ENCODE peak calls at places on chromosome 5, in nine cellular contexts. One of them, this sample, is unnamed. For H3K36me3, the result is how much of the 10 kb centered on the place peaks cover.

GRCh38 chr5:36607838-36608783 is 1.7 kb downstream of the SLC1A3 start:
- DNase-seq in aorta: no peak
- DNase-seq in small intestine: no peak
- DNase-seq in MG63: peak
- DNase-seq in body of pancreas: no peak
- DNase-seq in GM23248: peak
- DNase-seq in breast epithelium: no peak
- DNase-seq in spleen: no peak
- DNase-seq in heart left ventricle: no peak
- DNase-seq in this sample: no peak

GRCh38 chr5:100409538-100409937 is 125.6 kb upstream of the FAM174A start:
- DNase-seq in aorta: no peak
- DNase-seq in small intestine: no peak
- DNase-seq in MG63: no peak
- DNase-seq in body of pancreas: no peak
- DNase-seq in GM23248: no peak
- DNase-seq in breast epithelium: no peak
- DNase-seq in spleen: no peak
- DNase-seq in heart left ventricle: no peak
- DNase-seq in this sample: no peak

GRCh38 chr5:109701252-109701651 is 11.5 kb downstream of the MAN2A1 start:
- DNase-seq in aorta: no peak
- DNase-seq in small intestine: no peak
- DNase-seq in MG63: no peak
- DNase-seq in body of pancreas: no peak
- DNase-seq in GM23248: peak
- DNase-seq in breast epithelium: no peak
- DNase-seq in spleen: no peak
- DNase-seq in heart left ventricle: no peak
- DNase-seq in this sample: no peak

GRCh38 chr5:126492939-126493338 is 69.7 kb downstream of the GRAMD2B start:
- DNase-seq in aorta: no peak
- DNase-seq in small intestine: peak
- DNase-seq in MG63: no peak
- DNase-seq in body of pancreas: no peak
- DNase-seq in GM23248: no peak
- DNase-seq in breast epithelium: no peak
- DNase-seq in spleen: no peak
- DNase-seq in heart left ventricle: no peak
- DNase-seq in this sample: no peak

GRCh38 chr5:142472306-142472951 is 147.6 kb upstream of the SPRY4 start:
- DNase-seq in aorta: no peak
- DNase-seq in small intestine: peak
- DNase-seq in MG63: peak
- DNase-seq in body of pancreas: no peak
- DNase-seq in GM23248: peak
- DNase-seq in breast epithelium: no peak
- DNase-seq in spleen: no peak
- DNase-seq in heart left ventricle: no peak
- DNase-seq in this sample: no peak

GRCh38 chr5:73280821-73281746 is 108.1 kb downstream of the TMEM174 start:
- DNase-seq in aorta: peak
- DNase-seq in small intestine: peak
- DNase-seq in MG63: peak
- DNase-seq in body of pancreas: peak
- DNase-seq in GM23248: peak
- DNase-seq in breast epithelium: peak
- DNase-seq in spleen: no peak
- DNase-seq in heart left ventricle: no peak
- DNase-seq in this sample: peak

GRCh38 chr5:111075520-111075919 is 4.0 kb downstream of the TSLP start:
- DNase-seq in aorta: no peak
- DNase-seq in small intestine: no peak
- DNase-seq in MG63: peak
- DNase-seq in body of pancreas: no peak
- DNase-seq in GM23248: peak
- DNase-seq in breast epithelium: no peak
- DNase-seq in spleen: no peak
- DNase-seq in heart left ventricle: no peak
- DNase-seq in this sample: no peak

GRCh38 chr5:65825388-65826328 is 100.7 kb upstream of the ERBIN start:
- DNase-seq in aorta: no peak
- DNase-seq in small intestine: peak
- DNase-seq in MG63: no peak
- DNase-seq in body of pancreas: no peak
- DNase-seq in GM23248: no peak
- DNase-seq in breast epithelium: no peak
- DNase-seq in spleen: no peak
- DNase-seq in heart left ventricle: no peak
- DNase-seq in this sample: no peak

GRCh38 chr5:174022384-174023095 is 23.0 kb upstream of the NSG2 start:
- DNase-seq in aorta: no peak
- DNase-seq in small intestine: no peak
- DNase-seq in MG63: no peak
- DNase-seq in body of pancreas: no peak
- DNase-seq in GM23248: no peak
- DNase-seq in breast epithelium: no peak
- DNase-seq in spleen: no peak
- DNase-seq in heart left ventricle: no peak
- DNase-seq in this sample: peak

GRCh38 chr5:56490971-56491468 is 257.9 kb upstream of the ANKRD55 start:
- DNase-seq in aorta: no peak
- DNase-seq in small intestine: no peak
- DNase-seq in MG63: no peak
- DNase-seq in body of pancreas: no peak
- DNase-seq in GM23248: no peak
- DNase-seq in breast epithelium: peak
- DNase-seq in spleen: no peak
- DNase-seq in heart left ventricle: no peak
- DNase-seq in this sample: no peak

GRCh38 chr5:14153932-14154646 is 10.9 kb downstream of the TRIO start:
- DNase-seq in aorta: peak
- DNase-seq in small intestine: peak
- DNase-seq in MG63: peak
- DNase-seq in body of pancreas: peak
- DNase-seq in GM23248: peak
- DNase-seq in breast epithelium: peak
- DNase-seq in spleen: no peak
- DNase-seq in heart left ventricle: peak
- DNase-seq in this sample: peak

GRCh38 chr5:75335486-75335885 is 1.5 kb upstream of the HMGCR start:
- DNase-seq in aorta: no peak
- DNase-seq in small intestine: no peak
- DNase-seq in MG63: no peak
- DNase-seq in body of pancreas: no peak
- DNase-seq in GM23248: no peak
- DNase-seq in breast epithelium: no peak
- DNase-seq in spleen: no peak
- DNase-seq in heart left ventricle: no peak
- DNase-seq in this sample: no peak
- H3K4me3 ChIP-seq in aorta: no peak
- H3K4me3 ChIP-seq in small intestine: no peak
- H3K4me3 ChIP-seq in MG63: no peak
- H3K4me3 ChIP-seq in body of pancreas: no peak
- H3K4me3 ChIP-seq in GM23248: no peak
- H3K4me3 ChIP-seq in breast epithelium: no peak
- H3K4me3 ChIP-seq in spleen: no peak
- H3K4me3 ChIP-seq in heart left ventricle: no peak
- H3K4me3 ChIP-seq in this sample: no peak

GRCh38 chr5:10744681-10745080 is 16.4 kb downstream of the DAP start:
- DNase-seq in aorta: no peak
- DNase-seq in small intestine: no peak
- DNase-seq in MG63: no peak
- DNase-seq in body of pancreas: no peak
- DNase-seq in GM23248: no peak
- DNase-seq in breast epithelium: no peak
- DNase-seq in spleen: no peak
- DNase-seq in heart left ventricle: no peak
- DNase-seq in this sample: no peak

GRCh38 chr5:10747678-10748622 is 13.1 kb downstream of the DAP start:
- DNase-seq in aorta: no peak
- DNase-seq in small intestine: peak
- DNase-seq in MG63: no peak
- DNase-seq in body of pancreas: peak
- DNase-seq in GM23248: no peak
- DNase-seq in breast epithelium: no peak
- DNase-seq in spleen: no peak
- DNase-seq in heart left ventricle: no peak
- DNase-seq in this sample: no peak

GRCh38 chr5:10741661-10742060 is 19.4 kb downstream of the DAP start:
- DNase-seq in aorta: no peak
- DNase-seq in small intestine: no peak
- DNase-seq in MG63: no peak
- DNase-seq in body of pancreas: no peak
- DNase-seq in GM23248: no peak
- DNase-seq in breast epithelium: no peak
- DNase-seq in spleen: no peak
- DNase-seq in heart left ventricle: no peak
- DNase-seq in this sample: no peak

GRCh38 chr5:10746711-10747110 is 14.3 kb downstream of the DAP start:
- DNase-seq in aorta: no peak
- DNase-seq in small intestine: peak
- DNase-seq in MG63: no peak
- DNase-seq in body of pancreas: peak
- DNase-seq in GM23248: no peak
- DNase-seq in breast epithelium: peak
- DNase-seq in spleen: no peak
- DNase-seq in heart left ventricle: no peak
- DNase-seq in this sample: no peak

DNA sequence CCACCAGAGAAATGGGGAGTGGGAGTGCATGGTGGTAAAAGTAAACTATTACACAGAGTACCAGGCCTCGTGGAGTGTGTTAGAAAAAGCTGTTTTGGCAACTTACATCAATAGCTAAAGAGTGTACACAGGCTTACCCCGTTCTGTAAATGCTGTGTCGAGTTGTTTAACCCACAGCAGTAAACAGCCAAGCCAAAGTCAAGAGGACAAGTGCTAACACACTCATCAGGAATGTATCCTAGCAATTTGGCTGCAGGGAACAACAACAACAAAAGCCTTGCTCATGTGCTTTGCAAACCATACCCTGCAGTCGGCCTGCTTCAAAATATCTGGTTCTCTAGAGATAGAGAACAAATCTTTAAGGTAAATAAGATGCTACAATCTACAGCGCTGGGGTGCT is 15.9 kb downstream of the DAP start:
- DNase-seq in aorta: no peak
- DNase-seq in small intestine: no peak
- DNase-seq in MG63: no peak
- DNase-seq in body of pancreas: no peak
- DNase-seq in GM23248: peak
- DNase-seq in breast epithelium: no peak
- DNase-seq in spleen: no peak
- DNase-seq in heart left ventricle: no peak
- DNase-seq in this sample: no peak
- H3K36me3 ChIP-seq in aorta: under half
- H3K36me3 ChIP-seq in small intestine: under half
- H3K36me3 ChIP-seq in MG63: half or more
- H3K36me3 ChIP-seq in body of pancreas: under half
- H3K36me3 ChIP-seq in GM23248: half or more
- H3K36me3 ChIP-seq in breast epithelium: under half
- H3K36me3 ChIP-seq in spleen: under half
- H3K36me3 ChIP-seq in heart left ventricle: half or more
- H3K36me3 ChIP-seq in this sample: under half

DNA sequence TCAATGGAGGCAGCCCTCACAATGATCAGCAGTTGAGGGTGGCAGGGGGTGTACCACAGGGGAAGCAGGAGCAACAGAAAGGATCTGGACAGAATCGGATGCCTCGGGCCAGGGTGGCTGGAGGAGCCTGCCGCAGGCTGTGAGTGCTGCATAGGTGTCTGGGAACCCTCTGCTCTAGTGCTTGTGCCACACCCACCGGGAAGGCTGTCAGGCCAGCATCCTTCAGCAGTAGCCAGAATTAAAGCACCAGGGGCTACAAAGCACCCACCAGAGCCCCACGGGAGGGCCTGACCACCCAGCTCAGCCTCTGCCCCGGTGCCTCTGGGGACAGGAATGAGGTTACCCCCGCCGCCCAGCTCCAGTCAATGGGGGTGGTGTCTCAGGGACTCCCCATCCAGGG is 49.0 kb downstream of the ARHGEF37 start:
- DNase-seq in aorta: no peak
- DNase-seq in small intestine: no peak
- DNase-seq in MG63: no peak
- DNase-seq in body of pancreas: no peak
- DNase-seq in GM23248: no peak
- DNase-seq in breast epithelium: no peak
- DNase-seq in spleen: no peak
- DNase-seq in heart left ventricle: no peak
- DNase-seq in this sample: no peak
- H3K4me3 ChIP-seq in aorta: no peak
- H3K4me3 ChIP-seq in small intestine: no peak
- H3K4me3 ChIP-seq in MG63: no peak
- H3K4me3 ChIP-seq in body of pancreas: no peak
- H3K4me3 ChIP-seq in GM23248: no peak
- H3K4me3 ChIP-seq in breast epithelium: no peak
- H3K4me3 ChIP-seq in spleen: no peak
- H3K4me3 ChIP-seq in heart left ventricle: no peak
- H3K4me3 ChIP-seq in this sample: no peak

GRCh38 chr5:140468188-140468587 is 66.6 kb downstream of the ANKHD1 start:
- DNase-seq in aorta: no peak
- DNase-seq in small intestine: no peak
- DNase-seq in MG63: no peak
- DNase-seq in body of pancreas: no peak
- DNase-seq in GM23248: peak
- DNase-seq in breast epithelium: no peak
- DNase-seq in spleen: no peak
- DNase-seq in heart left ventricle: no peak
- DNase-seq in this sample: no peak
- H3K36me3 ChIP-seq in aorta: under half
- H3K36me3 ChIP-seq in small intestine: under half
- H3K36me3 ChIP-seq in MG63: under half
- H3K36me3 ChIP-seq in body of pancreas: under half
- H3K36me3 ChIP-seq in GM23248: under half
- H3K36me3 ChIP-seq in breast epithelium: under half
- H3K36me3 ChIP-seq in spleen: under half
- H3K36me3 ChIP-seq in heart left ventricle: half or more
- H3K36me3 ChIP-seq in this sample: under half

DNA sequence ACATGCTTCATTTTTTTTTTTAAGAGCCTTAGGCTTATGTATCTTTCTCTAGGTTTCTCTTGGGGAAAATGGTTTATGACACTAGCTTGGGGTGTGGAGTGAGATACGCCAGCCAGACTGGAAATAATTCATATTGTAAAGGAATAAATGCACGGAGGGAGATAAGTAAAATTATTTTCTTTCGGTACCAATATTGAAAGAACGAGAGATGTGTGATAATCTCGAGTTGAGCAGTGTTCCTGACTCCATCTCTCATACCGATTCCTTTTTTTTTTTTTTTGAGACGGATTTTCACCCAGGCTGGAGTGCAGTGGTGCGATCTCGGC is 1.3 kb downstream of the KIF2A start:
- DNase-seq in aorta: no peak
- DNase-seq in small intestine: no peak
- DNase-seq in MG63: no peak
- DNase-seq in body of pancreas: no peak
- DNase-seq in GM23248: no peak
- DNase-seq in breast epithelium: no peak
- DNase-seq in spleen: no peak
- DNase-seq in heart left ventricle: no peak
- DNase-seq in this sample: no peak
- H3K4me3 ChIP-seq in aorta: peak
- H3K4me3 ChIP-seq in small intestine: peak
- H3K4me3 ChIP-seq in MG63: peak
- H3K4me3 ChIP-seq in body of pancreas: peak
- H3K4me3 ChIP-seq in GM23248: peak
- H3K4me3 ChIP-seq in breast epithelium: peak
- H3K4me3 ChIP-seq in spleen: peak
- H3K4me3 ChIP-seq in heart left ventricle: peak
- H3K4me3 ChIP-seq in this sample: peak

GRCh38 chr5:43296835-43297234 is 16.4 kb downstream of the HMGCS1 start:
- DNase-seq in aorta: no peak
- DNase-seq in small intestine: no peak
- DNase-seq in MG63: no peak
- DNase-seq in body of pancreas: no peak
- DNase-seq in GM23248: no peak
- DNase-seq in breast epithelium: no peak
- DNase-seq in spleen: no peak
- DNase-seq in heart left ventricle: no peak
- DNase-seq in this sample: no peak
- H3K36me3 ChIP-seq in aorta: under half
- H3K36me3 ChIP-seq in small intestine: under half
- H3K36me3 ChIP-seq in MG63: half or more
- H3K36me3 ChIP-seq in body of pancreas: under half
- H3K36me3 ChIP-seq in GM23248: under half
- H3K36me3 ChIP-seq in breast epithelium: under half
- H3K36me3 ChIP-seq in spleen: half or more
- H3K36me3 ChIP-seq in heart left ventricle: half or more
- H3K36me3 ChIP-seq in this sample: under half